ENCODE peak calls at places on chromosome 15, in ten cellular contexts. U is IMR-90, N is GM23338, S is GM23248, P is PC-9, C is choroid plexus epithelial cell, A is sigmoid colon, D is astrocyte of the cerebellum, R is lung, H is skeletal muscle cell. Z is an unnamed sample.

GRCh38 chr15:33729648-33730047 is 238.6 kb upstream of the CHRM5 start:
- DNase-seq in S (peak; percentile 15), C (peak; percentile 43), H (no peak), D (no peak), N (peak; percentile 34), A (no peak), U (peak; percentile 5), R (no peak), P (no peak), Z (no peak)

GRCh38 chr15:58585668-58586461 is 154.1 kb downstream of the LIPC start:
- DNase-seq in P (no peak), C (no peak), S (no peak), A (no peak), D (no peak), R (no peak), U (no peak), N (no peak), H (no peak), Z (no peak)

GRCh38 chr15:35545316-35545824 is 595 bp downstream of the DPH6 start:
- DNase-seq in P (peak; percentile 35), R (peak; percentile 40), H (no peak), A (peak; percentile 68), S (peak; percentile 67), N (peak; percentile 50), D (no peak), U (peak; percentile 60), C (peak; percentile 75), Z (no peak)

GRCh38 chr15:68303134-68303533 is 25.6 kb downstream of the FEM1B start:
- DNase-seq in R (no peak), N (no peak), D (no peak), H (no peak), S (no peak), U (no peak), A (no peak), P (no peak), C (no peak), Z (no peak)

GRCh38 chr15:33370225-33371020 is 59.7 kb downstream of the RYR3 start:
- DNase-seq in R (no peak), S (no peak), H (no peak), U (no peak), P (no peak), A (no peak), C (no peak), D (no peak), N (no peak), Z (no peak)

GRCh38 chr15:54304321-54304720 is 326.1 kb downstream of the UNC13C start:
- DNase-seq in S (no peak), D (no peak), N (no peak), R (no peak), C (peak; percentile 7), A (no peak), P (no peak), H (no peak), U (no peak), Z (no peak)

GRCh38 chr15:24068102-24068501 is 381.0 kb upstream of the NDN start:
- DNase-seq in N (no peak), R (no peak), A (no peak), H (no peak), S (no peak), D (no peak), P (no peak), C (no peak), U (no peak), Z (no peak)

GRCh38 chr15:90650117-90650955 is 66.8 kb upstream of the BLM start:
- DNase-seq in N (no peak), H (no peak), U (peak; percentile 69), P (no peak), C (no peak), R (no peak), A (no peak), D (no peak), S (peak; percentile 26), Z (no peak)

GRCh38 chr15:70491183-70491621 is 272.2 kb downstream of the UACA start:
- DNase-seq in R (no peak), A (no peak), S (peak; percentile 56), D (no peak), N (no peak), U (peak; percentile 71), H (no peak), P (no peak), C (peak; percentile 56), Z (no peak)

GRCh38 chr15:38612159-38612863 is 47.7 kb upstream of the RASGRP1 start:
- DNase-seq in D (no peak), C (no peak), H (no peak), N (no peak), S (no peak), U (no peak), P (no peak), R (no peak), A (no peak), Z (no peak)

GRCh38 chr15:41609123-41609522 is 50.1 kb downstream of the TYRO3 start:
- DNase-seq in A (no peak), S (no peak), C (no peak), D (no peak), R (no peak), U (no peak), P (no peak), N (no peak), H (no peak), Z (no peak)

GRCh38 chr15:43133429-43134156 is at the start of gene TMEM62:
- DNase-seq in U (peak; percentile 44), R (peak; percentile 91), N (peak; percentile 82), C (peak; percentile 28), S (peak; percentile 72), D (no peak), H (no peak), A (peak; percentile 91), P (peak; percentile 78), Z (peak; percentile 53)

GRCh38 chr15:95457520-95457919 is 873.0 kb upstream of the NR2F2 start:
- DNase-seq in U (no peak), A (no peak), P (no peak), N (no peak), R (no peak), H (no peak), D (no peak), C (peak; percentile 55), S (no peak), Z (no peak)

DNA sequence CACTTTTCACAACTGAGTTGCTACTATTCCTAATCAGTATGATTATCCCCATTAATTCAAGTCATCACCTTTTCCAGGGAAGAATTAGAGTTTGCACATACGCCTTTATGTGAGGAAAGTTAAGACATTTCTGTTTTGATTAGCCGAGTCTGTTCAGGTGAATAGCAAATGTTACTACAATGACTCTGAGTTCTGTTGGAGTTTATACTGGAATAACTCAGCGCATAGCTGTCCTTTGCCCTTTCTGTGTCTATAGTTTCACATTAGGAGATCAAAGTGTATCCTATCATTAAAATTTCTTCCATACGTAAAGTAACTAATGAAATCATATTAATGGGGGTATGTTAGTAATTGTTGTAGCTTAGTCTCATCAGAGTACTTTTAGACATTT is 4.9 kb downstream of the RAB8B start:
- DNase-seq in R (no peak), U (no peak), P (no peak), N (no peak), C (no peak), H (no peak), A (no peak), D (no peak), S (no peak), Z (no peak)
- H3K4me3 ChIP-seq in R (no peak overlapping the region), U (no peak overlapping the region), P (no peak overlapping the region), N (no peak overlapping the region), C (no peak overlapping the region), H (no peak overlapping the region), A (no peak overlapping the region), D (no peak overlapping the region), S (peak overlapping the region; percentile 24), Z (peak overlapping the region; percentile 6)

DNA sequence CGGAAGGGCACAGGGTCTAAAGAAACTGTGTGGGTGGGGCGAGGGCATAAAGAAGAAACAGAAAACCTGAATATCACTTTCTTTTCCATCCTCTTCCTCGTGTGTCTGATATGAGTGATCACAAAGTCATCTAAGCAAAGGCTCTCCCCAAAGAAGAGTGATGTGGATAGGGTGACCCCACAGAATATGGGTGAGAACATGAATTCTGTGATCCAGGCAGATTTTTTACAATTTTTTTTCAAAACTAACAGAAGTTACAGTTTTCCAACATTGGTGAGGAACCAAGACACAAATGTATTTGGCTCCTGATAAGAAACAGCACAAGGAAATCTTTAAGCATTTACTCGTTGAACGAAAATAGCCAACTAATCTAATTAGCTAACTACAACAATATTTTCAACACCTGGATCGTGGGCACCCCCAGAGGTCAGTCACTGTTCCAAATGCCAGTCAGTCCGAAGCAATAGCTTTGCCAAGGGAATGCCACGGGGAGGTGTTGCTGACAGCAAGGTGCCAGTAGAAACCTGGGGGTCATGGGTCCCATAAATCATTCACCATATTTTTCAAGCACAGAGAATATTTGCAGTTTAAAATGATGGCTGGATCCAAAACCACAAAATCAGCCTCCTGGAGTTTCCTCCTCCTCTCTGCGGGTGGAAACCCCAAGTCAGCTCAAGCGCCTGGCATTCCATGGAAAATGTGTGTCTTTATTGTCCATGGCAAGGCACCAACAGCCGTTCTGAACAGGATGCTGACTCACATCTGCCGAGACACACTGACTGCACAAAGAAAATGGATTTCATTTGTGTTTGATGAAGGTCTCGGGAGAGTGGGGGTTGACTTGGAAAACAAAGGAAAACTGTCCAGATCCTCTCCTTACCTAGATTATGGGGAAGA is 26.7 kb downstream of the ANXA2 start:
- DNase-seq in S (peak; percentile 100), C (peak; percentile 99), P (peak; percentile 74), R (peak; percentile 62), H (peak; percentile 95), N (no peak), A (peak; percentile 91), D (peak; percentile 100), U (peak; percentile 99), Z (peak; percentile 77)
- H3K4me3 ChIP-seq in S (peak overlapping the region; percentile 38), C (no peak overlapping the region), P (no peak overlapping the region), R (no peak overlapping the region), H (no peak overlapping the region), N (no peak overlapping the region), A (no peak overlapping the region), D (no peak overlapping the region), U (no peak overlapping the region), Z (peak overlapping the region; percentile 45)

DNA sequence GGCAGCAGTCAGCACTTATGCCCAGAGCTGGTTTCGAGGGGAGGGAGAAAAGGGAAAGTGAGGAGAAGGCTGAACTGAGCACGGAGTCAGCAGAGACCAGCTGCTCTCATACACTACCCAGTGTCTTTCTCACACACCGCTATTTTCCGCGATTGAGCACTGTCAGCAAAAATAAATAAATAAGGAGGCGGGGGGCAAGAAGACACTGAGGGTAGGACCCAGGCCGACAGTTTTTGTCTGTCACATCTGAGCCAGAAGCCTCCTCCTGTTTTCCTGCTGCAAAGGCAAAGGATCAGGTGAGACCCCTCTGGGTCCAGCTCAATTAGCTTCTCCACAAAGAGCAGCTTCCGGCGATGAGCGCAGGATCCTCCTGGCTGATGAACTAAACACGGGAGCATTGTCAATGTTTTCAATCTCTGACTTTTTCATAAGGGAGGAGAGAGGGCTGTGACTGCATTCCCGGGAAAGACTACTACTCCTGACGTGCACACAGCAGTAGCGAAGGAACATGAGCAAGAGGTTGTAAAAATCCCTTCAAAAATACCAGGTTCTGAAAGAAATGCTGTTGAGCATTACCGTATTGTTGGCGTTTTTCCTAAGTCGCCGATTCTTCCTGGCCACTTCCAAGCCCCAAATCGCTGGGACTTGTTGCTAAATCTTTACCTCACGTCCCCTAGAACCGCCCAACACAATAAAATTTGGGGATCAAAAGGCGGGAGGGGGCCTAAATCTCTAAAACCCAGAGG is 1.2 kb downstream of the FRMD5 start:
- DNase-seq in U (peak; percentile 55), D (no peak), R (no peak), S (peak; percentile 64), A (no peak), H (peak; percentile 3), P (no peak), N (peak; percentile 68), C (peak; percentile 51), Z (no peak)
- H3K4me3 ChIP-seq in U (peak overlapping the region; percentile 65), D (peak overlapping the region; percentile 84), R (no peak overlapping the region), S (peak overlapping the region; percentile 75), A (peak overlapping the region; percentile 42), H (peak overlapping the region; percentile 54), P (peak overlapping the region; percentile 77), N (peak overlapping the region; percentile 92), C (peak overlapping the region; percentile 80), Z (peak overlapping the region; percentile 83)

GRCh38 chr15:57377478-57377847 is 1.2 kb downstream of the CGNL1 start:
- DNase-seq in C (no peak), D (no peak), S (no peak), H (no peak), P (no peak), A (no peak), R (no peak), N (no peak), U (no peak), Z (no peak)
- H3K4me3 ChIP-seq in C (no peak overlapping the region), D (no peak overlapping the region), S (peak overlapping the region; percentile 66), H (no peak overlapping the region), P (peak overlapping the region; percentile 42), A (no peak overlapping the region), R (no peak overlapping the region), N (peak overlapping the region; percentile 63), U (no peak overlapping the region), Z (peak overlapping the region; percentile 70)